ENCODE peak calls at places on chromosomes 13 and 19, in six cellular contexts. B is ovary, O is lung, L is dorsolateral prefrontal cortex, X is AG09309, R is fibroblast of lung. E is an unnamed sample.

GRCh38 chr19:51548891-51549305 is 17.4 kb upstream of the SIGLEC6 start:
- DNase-seq in O (no peak), L (no peak), X (no peak), B (no peak), R (no peak), E (no peak)

GRCh38 chr13:26965976-26966375 is 205.4 kb upstream of the GPR12 start:
- DNase-seq in L (peak), B (peak), R (peak), X (no peak), O (no peak), E (peak)

GRCh38 chr19:1819211-1819975 is 7.3 kb upstream of the ATP8B3 start:
- DNase-seq in R (no peak), X (no peak), O (no peak), B (no peak), L (no peak), E (no peak)

GRCh38 chr13:27966641-27967202 is 2.4 kb downstream of the CDX2 start:
- DNase-seq in B (no peak), R (no peak), X (no peak), O (no peak), L (no peak), E (no peak)

GRCh38 chr13:32911506-32911905 is 104.7 kb upstream of the KL start:
- DNase-seq in L (no peak), B (no peak), X (peak), O (no peak), R (no peak), E (no peak)

GRCh38 chr13:74715718-74716117 is 581.5 kb upstream of the KLF12 start:
- DNase-seq in X (peak), L (no peak), O (no peak), B (no peak), R (no peak), E (no peak)

GRCh38 chr13:29676941-29677452 is 81.5 kb upstream of the SLC7A1 start:
- DNase-seq in O (no peak), R (peak), L (no peak), X (no peak), B (no peak), E (no peak)

GRCh38 chr13:43085545-43085944 is 62.2 kb downstream of the DNAJC15 start:
- DNase-seq in O (no peak), B (no peak), L (no peak), R (peak), X (no peak), E (peak)

GRCh38 chr19:43662487-43662886 is 7.5 kb downstream of the PLAUR start:
- DNase-seq in L (no peak), X (no peak), O (no peak), B (no peak), R (no peak), E (no peak)

GRCh38 chr19:38841787-38842438 is 7.9 kb downstream of the HNRNPL start:
- DNase-seq in B (no peak), O (no peak), L (no peak), R (no peak), X (no peak), E (no peak)

DNA sequence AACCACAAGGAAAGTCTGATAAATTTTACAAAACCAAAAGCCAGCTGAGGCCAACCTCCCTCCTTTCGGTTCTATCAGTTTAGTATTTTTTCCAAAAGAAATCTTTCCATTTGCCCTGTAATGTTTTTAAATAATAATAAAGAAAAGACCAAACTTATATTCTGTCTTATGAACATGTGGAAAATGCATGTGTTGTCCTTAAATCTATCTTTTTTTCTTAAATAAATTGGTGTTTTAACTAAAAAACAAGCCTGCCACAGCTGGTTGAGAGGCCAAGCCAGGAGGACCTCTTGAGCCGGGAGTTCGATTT is 113.6 kb downstream of the SACS start:
- DNase-seq in L (no peak), O (no peak), X (no peak), B (no peak), R (no peak), E (no peak)
- TF ChIP-seq CTCF in L (no peak), O (no peak), X (no peak), B (no peak), R (no peak), E (no peak)

DNA sequence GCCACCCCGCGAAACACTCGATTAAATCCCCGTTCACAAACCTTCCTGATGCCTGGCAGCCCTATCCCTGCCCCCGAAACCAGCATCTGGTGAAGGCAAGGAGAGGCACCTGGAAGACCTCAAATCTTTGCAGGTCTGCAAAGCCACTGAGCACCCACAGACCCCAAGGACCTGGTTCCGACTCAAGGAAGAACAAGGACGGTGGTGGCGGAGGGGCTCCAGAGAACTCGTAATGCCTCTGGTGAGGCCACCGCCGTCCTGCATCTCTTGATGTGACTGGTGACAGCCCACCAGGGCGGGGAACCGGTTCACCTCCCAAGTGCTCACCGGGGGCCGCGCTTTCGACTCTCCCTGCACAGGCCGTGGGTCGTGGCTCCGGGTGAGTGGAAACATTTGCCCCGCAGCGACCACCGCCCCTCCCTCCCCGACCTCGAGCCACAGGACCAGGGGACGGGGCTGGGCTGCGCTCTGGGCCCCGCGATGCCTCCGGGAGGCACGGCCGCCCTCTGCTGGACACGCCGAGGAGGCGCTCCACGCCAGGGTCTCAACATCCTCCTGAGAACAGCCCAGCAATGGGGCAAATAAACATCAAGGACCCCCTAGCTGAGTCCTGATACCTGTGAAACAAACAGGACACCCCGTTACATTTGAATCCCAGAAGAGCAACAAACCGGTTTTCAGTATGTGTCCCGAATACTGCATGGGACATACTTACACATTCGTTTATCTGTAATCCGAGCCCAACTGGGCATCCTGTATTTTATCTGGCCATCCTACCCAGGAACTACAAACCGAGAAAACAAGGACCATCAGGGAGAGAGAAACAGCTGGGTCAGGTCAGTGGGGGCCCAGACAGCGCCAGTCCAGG is 3.9 kb upstream of the PLPP2 start:
- DNase-seq in L (no peak), B (no peak), R (no peak), O (no peak), X (no peak), E (no peak)
- H3K4me3 ChIP-seq in L (peak), B (peak), R (no peak), O (no peak), X (no peak), E (peak)

GRCh38 chr19:17418710-17419109 is 1.1 kb upstream of the MVB12A start:
- DNase-seq in X (no peak), B (no peak), O (no peak), R (no peak), L (no peak), E (no peak)
- TF ChIP-seq CTCF in X (no peak), B (no peak), O (no peak), R (no peak), L (no peak), E (no peak)

GRCh38 chr13:109719962-109720646 is 66.3 kb downstream of the IRS2 start:
- DNase-seq in B (no peak), L (no peak), R (no peak), X (no peak), O (no peak), E (no peak)
- H3K4me3 ChIP-seq in B (no peak), L (no peak), R (no peak), X (no peak), O (no peak), E (no peak)

E was measured in astrocyte of the cerebellum.